ENCODE peak calls at places on chromosomes 7 and 10, in seven cellular contexts. One of them, this sample, is unnamed.

GRCh38 chr10:5482016-5482415 is 17.4 kb downstream of the CALML5 start:
- DNase-seq in HCT116: no peak
- DNase-seq in transverse colon: no peak
- DNase-seq in heart left ventricle: no peak
- DNase-seq in lower leg skin: no peak
- DNase-seq in ovary: no peak
- DNase-seq in HepG2: no peak
- DNase-seq in this sample: no peak

GRCh38 chr10:118596426-118597124 is 1.1 kb upstream of the PRLHR start:
- DNase-seq in HepG2: no peak
- DNase-seq in ovary: no peak
- DNase-seq in lower leg skin: no peak
- DNase-seq in HCT116: no peak
- DNase-seq in transverse colon: no peak
- DNase-seq in heart left ventricle: no peak
- DNase-seq in this sample: no peak

GRCh38 chr7:129332354-129333056 is 101.7 kb upstream of the STRIP2 start:
- DNase-seq in ovary: no peak
- DNase-seq in heart left ventricle: no peak
- DNase-seq in transverse colon: no peak
- DNase-seq in lower leg skin: no peak
- DNase-seq in HepG2: no peak
- DNase-seq in HCT116: no peak
- DNase-seq in this sample: no peak

GRCh38 chr10:34528320-34528719 is 286.8 kb downstream of the PARD3 start:
- DNase-seq in transverse colon: no peak
- DNase-seq in heart left ventricle: no peak
- DNase-seq in lower leg skin: no peak
- DNase-seq in ovary: no peak
- DNase-seq in HCT116: peak
- DNase-seq in HepG2: peak
- DNase-seq in this sample: no peak

GRCh38 chr10:70478191-70479160 is at the start of gene PALD1:
- DNase-seq in HCT116: peak
- DNase-seq in lower leg skin: peak
- DNase-seq in heart left ventricle: peak
- DNase-seq in ovary: peak
- DNase-seq in transverse colon: peak
- DNase-seq in HepG2: no peak
- DNase-seq in this sample: no peak

GRCh38 chr10:116752969-116753665 is 10.8 kb upstream of the HSPA12A start:
- DNase-seq in HCT116: no peak
- DNase-seq in lower leg skin: no peak
- DNase-seq in ovary: no peak
- DNase-seq in transverse colon: no peak
- DNase-seq in HepG2: no peak
- DNase-seq in heart left ventricle: no peak
- DNase-seq in this sample: no peak

GRCh38 chr10:121418126-121418777 is 180.0 kb downstream of the FGFR2 start:
- DNase-seq in ovary: no peak
- DNase-seq in HepG2: no peak
- DNase-seq in HCT116: peak
- DNase-seq in transverse colon: no peak
- DNase-seq in lower leg skin: no peak
- DNase-seq in heart left ventricle: no peak
- DNase-seq in this sample: no peak

GRCh38 chr10:10677479-10677878 is 340.2 kb upstream of the CELF2 start:
- DNase-seq in transverse colon: peak
- DNase-seq in heart left ventricle: peak
- DNase-seq in HepG2: no peak
- DNase-seq in HCT116: no peak
- DNase-seq in ovary: peak
- DNase-seq in lower leg skin: peak
- DNase-seq in this sample: peak

GRCh38 chr10:126090911-126091728 is 194.8 kb downstream of the FANK1 start:
- DNase-seq in lower leg skin: no peak
- DNase-seq in HepG2: no peak
- DNase-seq in heart left ventricle: no peak
- DNase-seq in ovary: no peak
- DNase-seq in transverse colon: no peak
- DNase-seq in HCT116: no peak
- DNase-seq in this sample: no peak

GRCh38 chr7:56091591-56091990 is 1.2 kb downstream of the PHKG1 start:
- DNase-seq in HCT116: no peak
- DNase-seq in lower leg skin: no peak
- DNase-seq in heart left ventricle: peak
- DNase-seq in transverse colon: peak
- DNase-seq in ovary: no peak
- DNase-seq in HepG2: no peak
- DNase-seq in this sample: no peak

GRCh38 chr10:29102233-29102632 is 186.6 kb upstream of the LYZL1 start:
- DNase-seq in lower leg skin: no peak
- DNase-seq in HepG2: no peak
- DNase-seq in heart left ventricle: no peak
- DNase-seq in transverse colon: no peak
- DNase-seq in ovary: no peak
- DNase-seq in HCT116: no peak
- DNase-seq in this sample: no peak

GRCh38 chr10:132942101-132942739 is at the start of gene CFAP46:
- DNase-seq in transverse colon: no peak
- DNase-seq in heart left ventricle: peak
- DNase-seq in HepG2: no peak
- DNase-seq in lower leg skin: no peak
- DNase-seq in HCT116: peak
- DNase-seq in ovary: peak
- DNase-seq in this sample: peak

GRCh38 chr7:140631602-140632001 is 9.0 kb downstream of the DENND2A start:
- DNase-seq in heart left ventricle: peak
- DNase-seq in HepG2: no peak
- DNase-seq in transverse colon: no peak
- DNase-seq in HCT116: no peak
- DNase-seq in ovary: no peak
- DNase-seq in lower leg skin: peak
- DNase-seq in this sample: no peak

GRCh38 chr7:118477026-118477425 is 252.5 kb downstream of the ANKRD7 start:
- DNase-seq in transverse colon: no peak
- DNase-seq in heart left ventricle: no peak
- DNase-seq in HCT116: no peak
- DNase-seq in ovary: no peak
- DNase-seq in HepG2: no peak
- DNase-seq in lower leg skin: no peak
- DNase-seq in this sample: no peak

GRCh38 chr10:66927271-66927950 is 1.6 kb downstream of the LRRTM3 start:
- DNase-seq in HCT116: no peak
- DNase-seq in transverse colon: no peak
- DNase-seq in lower leg skin: no peak
- DNase-seq in HepG2: no peak
- DNase-seq in ovary: no peak
- DNase-seq in heart left ventricle: no peak
- DNase-seq in this sample: no peak

GRCh38 chr7:135308583-135309327 is 75.1 kb downstream of the STRA8 start:
- DNase-seq in heart left ventricle: no peak
- DNase-seq in HCT116: no peak
- DNase-seq in HepG2: no peak
- DNase-seq in ovary: no peak
- DNase-seq in transverse colon: no peak
- DNase-seq in lower leg skin: no peak
- DNase-seq in this sample: no peak

GRCh38 chr10:49651917-49652316 is 27.5 kb upstream of the C10orf53 start:
- DNase-seq in lower leg skin: no peak
- DNase-seq in ovary: no peak
- DNase-seq in transverse colon: no peak
- DNase-seq in HCT116: no peak
- DNase-seq in HepG2: no peak
- DNase-seq in heart left ventricle: no peak
- DNase-seq in this sample: no peak

GRCh38 chr7:152076324-152076821 is 50.9 kb downstream of the GALNT11 start:
- DNase-seq in heart left ventricle: no peak
- DNase-seq in lower leg skin: no peak
- DNase-seq in ovary: no peak
- DNase-seq in HepG2: peak
- DNase-seq in HCT116: peak
- DNase-seq in transverse colon: peak
- DNase-seq in this sample: peak

GRCh38 chr7:124856299-124856888 is 73.2 kb downstream of the POT1 start:
- DNase-seq in heart left ventricle: no peak
- DNase-seq in lower leg skin: no peak
- DNase-seq in HCT116: peak
- DNase-seq in transverse colon: no peak
- DNase-seq in ovary: no peak
- DNase-seq in HepG2: peak
- DNase-seq in this sample: peak

GRCh38 chr10:125160856-125161569 is 650 bp upstream of the CTBP2 start:
- DNase-seq in lower leg skin: peak
- DNase-seq in ovary: peak
- DNase-seq in HepG2: no peak
- DNase-seq in heart left ventricle: peak
- DNase-seq in transverse colon: peak
- DNase-seq in HCT116: peak
- DNase-seq in this sample: peak

GRCh38 chr7:130733866-130734524 is at the start of gene KLF14:
- DNase-seq in transverse colon: peak
- DNase-seq in lower leg skin: no peak
- DNase-seq in HCT116: peak
- DNase-seq in heart left ventricle: peak
- DNase-seq in HepG2: no peak
- DNase-seq in ovary: peak
- DNase-seq in this sample: peak

GRCh38 chr7:27492224-27492623 is 170.5 kb downstream of the HIBADH start:
- DNase-seq in HCT116: no peak
- DNase-seq in lower leg skin: no peak
- DNase-seq in ovary: no peak
- DNase-seq in heart left ventricle: no peak
- DNase-seq in HepG2: no peak
- DNase-seq in transverse colon: no peak
- DNase-seq in this sample: no peak
- TF ChIP-seq POLR2A in HCT116: no peak
- TF ChIP-seq POLR2A in lower leg skin: no peak
- TF ChIP-seq POLR2A in ovary: no peak
- TF ChIP-seq POLR2A in heart left ventricle: no peak
- TF ChIP-seq POLR2A in HepG2: no peak
- TF ChIP-seq POLR2A in transverse colon: no peak
- TF ChIP-seq POLR2A in this sample: no peak

GRCh38 chr10:43362191-43362839 is 9.1 kb upstream of the FXYD4 start:
- DNase-seq in transverse colon: peak
- DNase-seq in HepG2: no peak
- DNase-seq in lower leg skin: peak
- DNase-seq in heart left ventricle: peak
- DNase-seq in HCT116: peak
- DNase-seq in ovary: peak
- DNase-seq in this sample: peak
- TF ChIP-seq POLR2A in transverse colon: peak
- TF ChIP-seq POLR2A in HepG2: no peak
- TF ChIP-seq POLR2A in lower leg skin: no peak
- TF ChIP-seq POLR2A in heart left ventricle: no peak
- TF ChIP-seq POLR2A in HCT116: peak
- TF ChIP-seq POLR2A in ovary: peak
- TF ChIP-seq POLR2A in this sample: peak

GRCh38 chr7:116500071-116500853 is 724 bp downstream of the CAV2 start:
- DNase-seq in transverse colon: peak
- DNase-seq in HCT116: no peak
- DNase-seq in lower leg skin: peak
- DNase-seq in ovary: peak
- DNase-seq in HepG2: no peak
- DNase-seq in heart left ventricle: peak
- DNase-seq in this sample: peak

GRCh38 chr7:116503835-116504234 is 4.3 kb downstream of the CAV2 start:
- DNase-seq in HepG2: no peak
- DNase-seq in HCT116: no peak
- DNase-seq in lower leg skin: no peak
- DNase-seq in ovary: no peak
- DNase-seq in heart left ventricle: no peak
- DNase-seq in transverse colon: no peak
- DNase-seq in this sample: no peak

GRCh38 chr7:116499168-116500070 is at the start of gene CAV2:
- DNase-seq in lower leg skin: peak
- DNase-seq in transverse colon: peak
- DNase-seq in HCT116: peak
- DNase-seq in ovary: peak
- DNase-seq in heart left ventricle: peak
- DNase-seq in HepG2: no peak
- DNase-seq in this sample: peak

GRCh38 chr7:116502201-116503096 is 2.9 kb downstream of the CAV2 start:
- DNase-seq in lower leg skin: no peak
- DNase-seq in ovary: no peak
- DNase-seq in heart left ventricle: no peak
- DNase-seq in HepG2: no peak
- DNase-seq in transverse colon: no peak
- DNase-seq in HCT116: no peak
- DNase-seq in this sample: no peak

GRCh38 chr7:116501425-116502167 is 2.1 kb downstream of the CAV2 start:
- DNase-seq in lower leg skin: no peak
- DNase-seq in transverse colon: no peak
- DNase-seq in HCT116: no peak
- DNase-seq in HepG2: no peak
- DNase-seq in heart left ventricle: peak
- DNase-seq in ovary: peak
- DNase-seq in this sample: peak
- TF ChIP-seq POLR2A in lower leg skin: no peak
- TF ChIP-seq POLR2A in transverse colon: no peak
- TF ChIP-seq POLR2A in HCT116: no peak
- TF ChIP-seq POLR2A in HepG2: no peak
- TF ChIP-seq POLR2A in heart left ventricle: no peak
- TF ChIP-seq POLR2A in ovary: no peak
- TF ChIP-seq POLR2A in this sample: no peak

GRCh38 chr10:129655007-129655678 is 188.1 kb downstream of the MGMT start:
- DNase-seq in transverse colon: no peak
- DNase-seq in lower leg skin: no peak
- DNase-seq in HCT116: no peak
- DNase-seq in HepG2: no peak
- DNase-seq in heart left ventricle: no peak
- DNase-seq in ovary: no peak
- DNase-seq in this sample: no peak
- TF ChIP-seq POLR2A in transverse colon: no peak
- TF ChIP-seq POLR2A in lower leg skin: no peak
- TF ChIP-seq POLR2A in HCT116: no peak
- TF ChIP-seq POLR2A in HepG2: no peak
- TF ChIP-seq POLR2A in heart left ventricle: no peak
- TF ChIP-seq POLR2A in ovary: no peak
- TF ChIP-seq POLR2A in this sample: no peak

GRCh38 chr10:15168296-15168780 is at the start of gene NMT2:
- DNase-seq in transverse colon: no peak
- DNase-seq in HepG2: peak
- DNase-seq in ovary: peak
- DNase-seq in lower leg skin: peak
- DNase-seq in HCT116: peak
- DNase-seq in heart left ventricle: peak
- DNase-seq in this sample: peak
- TF ChIP-seq POLR2A in transverse colon: peak
- TF ChIP-seq POLR2A in HepG2: peak
- TF ChIP-seq POLR2A in ovary: peak
- TF ChIP-seq POLR2A in lower leg skin: peak
- TF ChIP-seq POLR2A in HCT116: peak
- TF ChIP-seq POLR2A in heart left ventricle: peak
- TF ChIP-seq POLR2A in this sample: peak

This sample was measured in erythroblast.